ENCODE peak calls at places on chromosomes 6 and 20, in four cellular contexts. O, D, L and U are unnamed samples.

GRCh38 chr6:4665489-4666417 is 110.5 kb upstream of the CDYL start:
- DNase-seq in L (no peak), D (no peak), O (no peak), U (no peak)

GRCh38 chr6:79570129-79570801 is 33.0 kb upstream of the LCA5 start:
- DNase-seq in L (no peak), O (no peak), D (no peak), U (no peak)

GRCh38 chr20:18019068-18019467 is 38.6 kb downstream of the OVOL2 start:
- DNase-seq in O (no peak), D (peak; percentile 27), L (no peak), U (no peak)

GRCh38 chr6:90401933-90402830 is 105.5 kb upstream of the BACH2 start:
- DNase-seq in D (no peak), L (no peak), O (no peak), U (peak; percentile 33)

GRCh38 chr6:23414204-23414501 is 711.9 kb upstream of the NRSN1 start:
- DNase-seq in L (no peak), D (no peak), O (no peak), U (no peak)

GRCh38 chr6:139549561-139550070 is 175.2 kb upstream of the CITED2 start:
- DNase-seq in D (no peak), O (no peak), L (no peak), U (no peak)

GRCh38 chr6:27761391-27761790 is 150.8 kb downstream of the OR2B2 start:
- DNase-seq in O (no peak), D (no peak), L (no peak), U (no peak)

GRCh38 chr20:50325215-50325614 is 134.6 kb downstream of the CEBPB start:
- DNase-seq in L (no peak), O (no peak), D (no peak), U (no peak)

GRCh38 chr6:169224185-169224695 is 29.4 kb downstream of the THBS2 start:
- DNase-seq in L (no peak), O (no peak), D (no peak), U (no peak)

GRCh38 chr6:156068870-156069269 is 613.2 kb upstream of the NOX3 start:
- DNase-seq in L (no peak), O (no peak), D (no peak), U (no peak)